ENCODE peak calls at places on chromosomes 11 and 22, in six cellular contexts. One of them, this sample, is unnamed.

GRCh38 chr22:22446527-22446926 is 62.0 kb downstream of the ZNF280B start:
- DNase-seq in IMR-90: no peak
- DNase-seq in tibial nerve: no peak
- DNase-seq in transverse colon: no peak
- DNase-seq in A549: no peak
- DNase-seq in right lobe of liver: no peak
- DNase-seq in this sample: no peak

GRCh38 chr22:49092751-49093150 is 734.9 kb downstream of the BRD1 start:
- DNase-seq in IMR-90: no peak
- DNase-seq in A549: no peak
- DNase-seq in transverse colon: no peak
- DNase-seq in tibial nerve: no peak
- DNase-seq in right lobe of liver: no peak
- DNase-seq in this sample: no peak

GRCh38 chr11:12164061-12165014 is 53.9 kb downstream of the MICAL2 start:
- DNase-seq in right lobe of liver: no peak
- DNase-seq in A549: peak; percentile 46
- DNase-seq in transverse colon: peak; percentile 33
- DNase-seq in IMR-90: peak; percentile 91
- DNase-seq in tibial nerve: no peak
- DNase-seq in this sample: no peak

GRCh38 chr11:61429346-61429690 is 457 bp downstream of the CPSF7 start:
- DNase-seq in A549: peak; percentile 76
- DNase-seq in tibial nerve: no peak
- DNase-seq in IMR-90: peak; percentile 44
- DNase-seq in transverse colon: peak; percentile 63
- DNase-seq in right lobe of liver: no peak
- DNase-seq in this sample: peak; percentile 87

GRCh38 chr11:2235588-2236326 is 34.6 kb downstream of the ASCL2 start:
- DNase-seq in tibial nerve: no peak
- DNase-seq in right lobe of liver: no peak
- DNase-seq in A549: no peak
- DNase-seq in IMR-90: no peak
- DNase-seq in transverse colon: no peak
- DNase-seq in this sample: no peak

GRCh38 chr11:92638678-92639077 is 330.8 kb upstream of the MTNR1B start:
- DNase-seq in right lobe of liver: no peak
- DNase-seq in tibial nerve: no peak
- DNase-seq in IMR-90: no peak
- DNase-seq in transverse colon: no peak
- DNase-seq in A549: peak; percentile 6
- DNase-seq in this sample: no peak

GRCh38 chr11:127471662-127472061 is 471.1 kb upstream of the KIRREL3 start:
- DNase-seq in tibial nerve: no peak
- DNase-seq in A549: no peak
- DNase-seq in IMR-90: no peak
- DNase-seq in right lobe of liver: no peak
- DNase-seq in transverse colon: no peak
- DNase-seq in this sample: no peak

GRCh38 chr22:27462190-27462589 is 339.4 kb downstream of the MN1 start:
- DNase-seq in IMR-90: no peak
- DNase-seq in transverse colon: no peak
- DNase-seq in A549: no peak
- DNase-seq in right lobe of liver: no peak
- DNase-seq in tibial nerve: no peak
- DNase-seq in this sample: no peak

GRCh38 chr11:11318961-11319360 is 34.1 kb downstream of the CSNK2A3 start:
- DNase-seq in right lobe of liver: no peak
- DNase-seq in transverse colon: no peak
- DNase-seq in A549: no peak
- DNase-seq in IMR-90: no peak
- DNase-seq in tibial nerve: no peak
- DNase-seq in this sample: no peak

GRCh38 chr11:11387201-11387600 is 34.2 kb upstream of the CSNK2A3 start:
- DNase-seq in A549: no peak
- DNase-seq in IMR-90: no peak
- DNase-seq in right lobe of liver: no peak
- DNase-seq in tibial nerve: no peak
- DNase-seq in transverse colon: no peak
- DNase-seq in this sample: no peak

GRCh38 chr11:9759519-9760179 is 95.8 kb downstream of the SWAP70 start:
- DNase-seq in transverse colon: peak; percentile 86
- DNase-seq in IMR-90: peak; percentile 100
- DNase-seq in A549: peak; percentile 86
- DNase-seq in right lobe of liver: no peak
- DNase-seq in tibial nerve: peak; percentile 79
- DNase-seq in this sample: peak; percentile 50

GRCh38 chr22:29245626-29246385 is 22.0 kb downstream of the RHBDD3 start:
- DNase-seq in transverse colon: peak; percentile 75
- DNase-seq in A549: peak; percentile 55
- DNase-seq in IMR-90: peak; percentile 54
- DNase-seq in right lobe of liver: peak; percentile 81
- DNase-seq in tibial nerve: peak; percentile 58
- DNase-seq in this sample: peak; percentile 78

GRCh38 chr11:116791002-116791812 is 472 bp downstream of the APOA5 start:
- DNase-seq in A549: peak; percentile 49
- DNase-seq in IMR-90: peak; percentile 55
- DNase-seq in right lobe of liver: peak; percentile 88
- DNase-seq in tibial nerve: peak; percentile 56
- DNase-seq in transverse colon: peak; percentile 84
- DNase-seq in this sample: peak; percentile 68

GRCh38 chr11:119783466-119784400 is 54.7 kb upstream of the NECTIN1 start:
- DNase-seq in tibial nerve: no peak
- DNase-seq in A549: no peak
- DNase-seq in IMR-90: no peak
- DNase-seq in right lobe of liver: no peak
- DNase-seq in transverse colon: no peak
- DNase-seq in this sample: no peak

GRCh38 chr11:44681698-44682097 is 45.1 kb upstream of the TSPAN18 start:
- DNase-seq in IMR-90: peak; percentile 64
- DNase-seq in transverse colon: no peak
- DNase-seq in right lobe of liver: no peak
- DNase-seq in A549: no peak
- DNase-seq in tibial nerve: no peak
- DNase-seq in this sample: no peak

GRCh38 chr22:37641251-37641949 is 1.9 kb downstream of the SH3BP1 start:
- DNase-seq in right lobe of liver: no peak
- DNase-seq in transverse colon: peak; percentile 78
- DNase-seq in IMR-90: no peak
- DNase-seq in A549: no peak
- DNase-seq in tibial nerve: no peak
- DNase-seq in this sample: no peak
- TF ChIP-seq POLR2A in right lobe of liver: no peak
- TF ChIP-seq POLR2A in transverse colon: peak; percentile 49
- TF ChIP-seq POLR2A in IMR-90: no peak
- TF ChIP-seq POLR2A in A549: no peak
- TF ChIP-seq POLR2A in tibial nerve: no peak
- TF ChIP-seq POLR2A in this sample: no peak

GRCh38 chr11:131685906-131686305 is 315.5 kb downstream of the NTM start:
- DNase-seq in right lobe of liver: no peak
- DNase-seq in tibial nerve: no peak
- DNase-seq in transverse colon: no peak
- DNase-seq in A549: no peak
- DNase-seq in IMR-90: no peak
- DNase-seq in this sample: no peak
- TF ChIP-seq POLR2A in right lobe of liver: no peak
- TF ChIP-seq POLR2A in tibial nerve: no peak
- TF ChIP-seq POLR2A in transverse colon: no peak
- TF ChIP-seq POLR2A in A549: no peak
- TF ChIP-seq POLR2A in IMR-90: no peak
- TF ChIP-seq POLR2A in this sample: no peak

GRCh38 chr11:68685656-68686380 is 1.5 kb downstream of the GAL start:
- DNase-seq in A549: no peak
- DNase-seq in right lobe of liver: peak; percentile 34
- DNase-seq in IMR-90: no peak
- DNase-seq in tibial nerve: no peak
- DNase-seq in transverse colon: no peak
- DNase-seq in this sample: no peak

GRCh38 chr11:68689737-68690625 is 5.6 kb downstream of the GAL start:
- DNase-seq in transverse colon: no peak
- DNase-seq in right lobe of liver: peak; percentile 22
- DNase-seq in IMR-90: no peak
- DNase-seq in A549: no peak
- DNase-seq in tibial nerve: no peak
- DNase-seq in this sample: no peak

GRCh38 chr11:68686486-68686885 is 2.1 kb downstream of the GAL start:
- DNase-seq in A549: no peak
- DNase-seq in right lobe of liver: peak; percentile 37
- DNase-seq in IMR-90: no peak
- DNase-seq in tibial nerve: no peak
- DNase-seq in transverse colon: no peak
- DNase-seq in this sample: no peak

GRCh38 chr11:68688881-68689280 is 4.5 kb downstream of the GAL start:
- DNase-seq in A549: no peak
- DNase-seq in right lobe of liver: peak; percentile 32
- DNase-seq in transverse colon: no peak
- DNase-seq in IMR-90: no peak
- DNase-seq in tibial nerve: no peak
- DNase-seq in this sample: no peak

GRCh38 chr11:68687986-68688385 is 3.6 kb downstream of the GAL start:
- DNase-seq in transverse colon: no peak
- DNase-seq in IMR-90: no peak
- DNase-seq in right lobe of liver: peak; percentile 41
- DNase-seq in tibial nerve: no peak
- DNase-seq in A549: no peak
- DNase-seq in this sample: no peak
- TF ChIP-seq POLR2A in transverse colon: no peak
- TF ChIP-seq POLR2A in IMR-90: no peak
- TF ChIP-seq POLR2A in right lobe of liver: no peak
- TF ChIP-seq POLR2A in tibial nerve: no peak
- TF ChIP-seq POLR2A in A549: no peak
- TF ChIP-seq POLR2A in this sample: no peak

GRCh38 chr11:36292311-36292722 is 3.1 kb upstream of the COMMD9 start:
- DNase-seq in IMR-90: peak; percentile 47
- DNase-seq in transverse colon: no peak
- DNase-seq in A549: peak; percentile 35
- DNase-seq in right lobe of liver: no peak
- DNase-seq in tibial nerve: no peak
- DNase-seq in this sample: peak; percentile 50

GRCh38 chr11:36288442-36289225 is 590 bp downstream of the COMMD9 start:
- DNase-seq in transverse colon: no peak
- DNase-seq in IMR-90: no peak
- DNase-seq in A549: no peak
- DNase-seq in tibial nerve: no peak
- DNase-seq in right lobe of liver: no peak
- DNase-seq in this sample: peak; percentile 68

DNA sequence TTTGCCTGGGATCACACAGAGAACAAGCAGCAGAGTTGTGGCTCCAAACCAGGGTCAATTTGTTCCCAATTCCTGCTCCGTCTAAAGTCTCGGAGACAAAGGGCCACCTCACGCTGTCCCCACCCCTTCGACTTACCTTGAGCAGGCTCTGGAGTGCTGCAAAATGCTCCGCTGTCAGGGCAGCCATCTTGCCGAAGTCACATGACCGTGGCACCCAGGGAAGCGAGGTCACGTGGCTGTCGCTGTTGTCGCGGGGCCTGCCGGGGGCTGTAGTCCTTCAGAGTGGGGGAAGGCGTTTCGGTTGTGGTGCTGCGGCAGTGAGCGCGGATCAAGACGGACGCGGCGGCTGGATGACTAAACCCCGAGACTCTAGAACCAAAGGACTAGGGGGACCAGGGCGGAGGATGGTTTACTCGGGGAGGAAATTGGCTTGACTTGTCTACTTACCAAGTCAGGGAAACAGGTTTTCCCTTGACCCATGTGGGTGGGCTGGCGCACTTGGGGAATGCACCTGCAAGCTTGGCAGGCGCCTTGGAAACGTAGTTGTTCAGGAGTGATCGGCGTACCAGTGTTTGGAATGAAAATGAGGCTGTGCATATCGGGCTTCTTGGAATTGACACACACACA is at the start of gene COMMD9:
- DNase-seq in IMR-90: peak; percentile 93
- DNase-seq in transverse colon: peak; percentile 96
- DNase-seq in tibial nerve: peak; percentile 87
- DNase-seq in right lobe of liver: peak; percentile 95
- DNase-seq in A549: peak; percentile 94
- DNase-seq in this sample: peak; percentile 95
- TF ChIP-seq POLR2A in IMR-90: peak; percentile 65
- TF ChIP-seq POLR2A in transverse colon: peak; percentile 61
- TF ChIP-seq POLR2A in tibial nerve: peak; percentile 58
- TF ChIP-seq POLR2A in right lobe of liver: peak; percentile 58
- TF ChIP-seq POLR2A in A549: peak; percentile 48
- TF ChIP-seq POLR2A in this sample: peak; percentile 76

GRCh38 chr22:36304429-36304828 is 51.5 kb downstream of the APOL1 start:
- DNase-seq in IMR-90: peak; percentile 29
- DNase-seq in A549: no peak
- DNase-seq in right lobe of liver: no peak
- DNase-seq in transverse colon: no peak
- DNase-seq in tibial nerve: no peak
- DNase-seq in this sample: no peak
- TF ChIP-seq POLR2A in IMR-90: no peak
- TF ChIP-seq POLR2A in A549: no peak
- TF ChIP-seq POLR2A in right lobe of liver: no peak
- TF ChIP-seq POLR2A in transverse colon: no peak
- TF ChIP-seq POLR2A in tibial nerve: no peak
- TF ChIP-seq POLR2A in this sample: no peak

GRCh38 chr11:121655481-121656332 is 202.9 kb upstream of the SORL1-AS1 start:
- DNase-seq in A549: peak; percentile 73
- DNase-seq in tibial nerve: peak; percentile 79
- DNase-seq in right lobe of liver: peak; percentile 88
- DNase-seq in transverse colon: peak; percentile 81
- DNase-seq in IMR-90: peak; percentile 99
- DNase-seq in this sample: peak; percentile 64
- TF ChIP-seq POLR2A in A549: no peak
- TF ChIP-seq POLR2A in tibial nerve: peak; percentile 31
- TF ChIP-seq POLR2A in right lobe of liver: no peak
- TF ChIP-seq POLR2A in transverse colon: no peak
- TF ChIP-seq POLR2A in IMR-90: peak; percentile 64
- TF ChIP-seq POLR2A in this sample: no peak

This sample was measured in erythroblast.